ENCODE peak calls at places on chromosomes 2 and 18, in nine cellular contexts. L is psoas muscle; I is GM23248; A is right lobe of liver; N is K562; W is stomach; T is upper lobe of right lung; O is CD8-positive, alpha-beta T cell; F is GM23338. K is an unnamed sample. For H3K27me3, the result is how much of the 10 kb centered on the place peaks cover.

GRCh38 chr2:232292395-232293154 is 86.0 kb upstream of the ALPP start:
- DNase-seq in L (peak), I (peak), A (no peak), N (peak), W (peak), T (no peak), O (no peak), F (peak), K (peak)

GRCh38 chr2:8794923-8795825 is 42.2 kb downstream of the KIDINS220 start:
- DNase-seq in L (no peak), I (peak), A (no peak), N (no peak), W (no peak), T (no peak), O (no peak), F (no peak), K (no peak)

GRCh38 chr2:215705771-215706261 is 269.9 kb upstream of the FN1 start:
- DNase-seq in L (no peak), I (no peak), A (no peak), N (no peak), W (no peak), T (no peak), O (no peak), F (no peak), K (no peak)

GRCh38 chr2:11750917-11751316 is 4.5 kb downstream of the LPIN1 start:
- DNase-seq in L (no peak), I (no peak), A (no peak), N (no peak), W (no peak), T (no peak), O (no peak), F (no peak), K (no peak)

GRCh38 chr2:182868049-182868422 is 1.6 kb upstream of the FRZB start:
- DNase-seq in L (no peak), I (no peak), A (no peak), N (no peak), W (no peak), T (no peak), O (no peak), F (peak), K (no peak)

GRCh38 chr18:79856119-79857080 is 58.7 kb downstream of the KCNG2 start:
- DNase-seq in L (no peak), I (peak), A (peak), N (no peak), W (no peak), T (peak), O (no peak), F (peak), K (peak)

GRCh38 chr2:15795426-15795825 is 144.9 kb upstream of the MYCN start:
- DNase-seq in L (peak), I (no peak), A (no peak), N (no peak), W (no peak), T (no peak), O (no peak), F (no peak), K (no peak)

GRCh38 chr2:27638023-27638637 is 9.3 kb downstream of the GPN1 start:
- DNase-seq in L (no peak), I (peak), A (no peak), N (no peak), W (no peak), T (no peak), O (no peak), F (no peak), K (no peak)

GRCh38 chr2:101704046-101704466 is 6.5 kb downstream of the MAP4K4 start:
- DNase-seq in L (peak), I (peak), A (no peak), N (no peak), W (no peak), T (no peak), O (no peak), F (no peak), K (no peak)

GRCh38 chr2:36993841-36994620 is 27.7 kb upstream of the STRN start:
- DNase-seq in L (no peak), I (peak), A (no peak), N (no peak), W (no peak), T (no peak), O (no peak), F (no peak), K (no peak)

GRCh38 chr2:109098251-109098920 is 30.6 kb upstream of the SH3RF3 start:
- DNase-seq in L (no peak), I (peak), A (no peak), N (no peak), W (no peak), T (no peak), O (no peak), F (no peak), K (no peak)

GRCh38 chr2:240250985-240251847 is 110.8 kb upstream of the OTOS start:
- DNase-seq in L (peak), I (peak), A (peak), N (peak), W (peak), T (peak), O (no peak), F (peak), K (no peak)

GRCh38 chr2:108924444-108925251 is 64.4 kb downstream of the EDAR start:
- DNase-seq in L (no peak), I (no peak), A (peak), N (no peak), W (no peak), T (no peak), O (no peak), F (no peak), K (no peak)

GRCh38 chr2:226790436-226790835 is 9.2 kb downstream of the IRS1 start:
- DNase-seq in L (no peak), I (peak), A (no peak), N (no peak), W (no peak), T (no peak), O (no peak), F (no peak), K (no peak)

GRCh38 chr2:21317131-21317530 is 193.4 kb downstream of the TDRD15 start:
- DNase-seq in L (peak), I (peak), A (no peak), N (peak), W (peak), T (no peak), O (no peak), F (peak), K (peak)

GRCh38 chr2:5123597-5124196 is 568.5 kb upstream of the SOX11 start:
- DNase-seq in L (no peak), I (no peak), A (no peak), N (no peak), W (no peak), T (no peak), O (no peak), F (no peak), K (no peak)

GRCh38 chr2:113700186-113700841 is 56.1 kb downstream of the SLC35F5 start:
- DNase-seq in L (no peak), I (peak), A (no peak), N (peak), W (no peak), T (peak), O (peak), F (peak), K (peak)

GRCh38 chr2:191811807-191812602 is 34.9 kb downstream of the CAVIN2 start:
- DNase-seq in L (peak), I (peak), A (no peak), N (peak), W (peak), T (peak), O (peak), F (peak), K (peak)

GRCh38 chr2:235765181-235765820 is 271.5 kb downstream of the AGAP1 start:
- DNase-seq in L (peak), I (peak), A (no peak), N (peak), W (no peak), T (no peak), O (no peak), F (no peak), K (no peak)

GRCh38 chr2:69584127-69584889 is 59.2 kb downstream of the AAK1 start:
- DNase-seq in L (no peak), I (no peak), A (no peak), N (no peak), W (no peak), T (no peak), O (no peak), F (no peak), K (no peak)

GRCh38 chr2:108858894-108859293 is 72.3 kb downstream of the CCDC138 start:
- DNase-seq in L (no peak), I (peak), A (no peak), N (no peak), W (no peak), T (no peak), O (no peak), F (no peak), K (no peak)

GRCh38 chr18:37385846-37386435 is 179.7 kb downstream of the CELF4 start:
- DNase-seq in L (no peak), I (peak), A (no peak), N (peak), W (no peak), T (no peak), O (no peak), F (peak), K (peak)

GRCh38 chr2:233267516-233268245 is 16.2 kb downstream of the ATG16L1 start:
- DNase-seq in L (peak), I (no peak), A (no peak), N (no peak), W (peak), T (no peak), O (peak), F (no peak), K (no peak)

GRCh38 chr18:10524507-10525425 is 1.1 kb upstream of the NAPG start:
- DNase-seq in L (no peak), I (peak), A (no peak), N (no peak), W (no peak), T (no peak), O (no peak), F (no peak), K (peak)

GRCh38 chr2:103788346-103788745 is 1026.5 kb downstream of the TMEM182 start:
- DNase-seq in L (no peak), I (no peak), A (no peak), N (no peak), W (no peak), T (no peak), O (no peak), F (peak), K (no peak)

GRCh38 chr2:103792039-103792438 is 1030.2 kb downstream of the TMEM182 start:
- DNase-seq in L (no peak), I (no peak), A (no peak), N (no peak), W (no peak), T (no peak), O (no peak), F (peak), K (no peak)

GRCh38 chr2:103785432-103785831 is 1023.6 kb downstream of the TMEM182 start:
- DNase-seq in L (no peak), I (no peak), A (no peak), N (no peak), W (no peak), T (no peak), O (no peak), F (peak), K (no peak)

GRCh38 chr2:103788875-103789715 is 1027.3 kb downstream of the TMEM182 start:
- DNase-seq in L (no peak), I (peak), A (peak), N (no peak), W (no peak), T (peak), O (no peak), F (peak), K (no peak)

DNA sequence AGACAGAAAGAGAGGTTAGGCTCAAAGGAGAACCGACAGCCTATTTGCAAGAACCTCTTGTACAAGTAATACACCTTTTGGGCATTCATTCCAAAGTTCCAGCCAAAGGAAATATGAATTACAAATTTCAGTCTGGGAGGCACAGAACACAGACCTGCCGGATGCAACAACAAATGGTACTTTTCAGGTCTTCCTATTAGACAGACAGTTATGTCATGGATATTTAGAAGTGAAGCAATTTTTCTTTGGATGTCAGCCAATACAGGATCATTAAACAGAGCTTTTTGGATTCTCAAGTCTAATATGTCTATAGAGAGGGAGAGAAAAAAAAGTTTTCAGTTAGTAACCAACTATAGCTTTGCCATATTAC is 1027.9 kb downstream of the TMEM182 start:
- DNase-seq in L (no peak), I (no peak), A (no peak), N (no peak), W (no peak), T (no peak), O (no peak), F (no peak), K (no peak)
- H3K27me3 ChIP-seq in L (under half), I (under half), A (under half), N (under half), W (under half), T (under half), O (under half), F (half or more), K (under half)

DNA sequence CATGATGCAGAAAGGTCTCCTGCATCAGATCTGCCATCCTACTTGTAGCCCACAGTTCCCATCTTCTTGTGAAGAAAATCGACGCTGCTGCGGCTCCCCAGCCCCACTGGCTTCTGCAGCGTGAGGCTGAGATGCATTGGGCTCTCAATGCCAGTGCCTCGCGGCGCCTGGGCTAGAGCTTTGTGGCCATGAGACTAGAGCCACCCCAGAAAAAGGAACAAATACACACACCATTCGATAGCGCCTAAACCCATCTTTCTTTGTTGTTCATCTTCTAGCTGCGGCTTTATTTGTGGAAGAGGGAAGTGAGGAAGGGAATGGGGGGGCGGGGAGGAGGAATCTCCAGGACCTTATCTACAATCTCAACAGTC is 2.7 kb downstream of the NOL4 start:
- DNase-seq in L (no peak), I (peak), A (no peak), N (no peak), W (no peak), T (no peak), O (no peak), F (peak), K (no peak)
- H3K27me3 ChIP-seq in L (under half), I (half or more), A (under half), N (under half), W (under half), T (half or more), O (under half), F (half or more), K (under half)

DNA sequence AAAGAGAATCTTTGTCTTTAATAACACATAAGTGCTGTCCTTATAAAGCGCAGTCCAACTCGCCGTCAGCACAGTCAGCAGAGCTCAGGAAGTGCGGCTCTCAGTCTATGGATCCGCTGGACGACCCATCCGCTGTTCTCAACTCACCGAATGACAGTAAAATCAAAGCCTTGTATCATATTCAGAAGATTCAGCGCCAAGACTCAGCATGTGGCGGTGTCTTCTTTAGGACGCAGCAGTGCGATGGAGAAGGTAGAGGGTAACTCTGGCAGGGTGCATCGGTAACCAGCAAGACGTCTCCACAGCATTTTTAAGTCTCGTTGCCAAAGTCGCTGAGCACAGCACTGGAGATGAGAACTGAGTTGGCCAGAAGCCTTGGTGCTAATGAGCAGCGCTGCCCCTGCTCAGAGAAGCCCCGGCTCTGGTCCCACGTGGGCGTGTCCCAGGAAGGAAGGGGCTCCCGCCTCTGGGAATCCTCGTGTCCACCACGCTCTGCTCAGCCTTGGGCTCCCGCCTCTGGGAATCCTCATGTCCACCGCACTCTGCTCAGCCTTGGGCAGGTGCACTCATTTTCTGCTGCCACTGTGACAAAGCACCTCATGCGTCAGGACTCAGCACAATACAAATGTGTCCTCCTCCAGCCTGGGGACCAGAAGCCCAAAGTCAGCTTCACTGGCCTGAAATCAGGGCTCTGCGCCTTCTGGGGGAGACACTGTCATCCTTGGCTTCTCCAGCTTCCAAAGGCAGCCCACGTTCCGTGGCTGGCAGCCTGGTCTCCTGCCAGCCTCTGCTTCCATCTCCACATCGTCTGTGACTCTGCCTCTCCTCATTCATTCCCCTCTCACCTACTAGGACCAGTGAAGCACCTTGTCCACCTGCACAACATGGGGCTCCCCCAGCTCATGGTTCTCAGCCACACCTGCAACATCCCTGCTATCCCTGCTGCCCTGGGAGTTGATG is 238.0 kb upstream of the SALL3 start:
- DNase-seq in L (no peak), I (no peak), A (no peak), N (no peak), W (peak), T (no peak), O (no peak), F (no peak), K (no peak)
- H3K27me3 ChIP-seq in L (under half), I (under half), A (under half), N (under half), W (under half), T (under half), O (under half), F (under half), K (under half)

GRCh38 chr2:230172852-230173251 is 46.9 kb downstream of the SP110 start:
- DNase-seq in L (no peak), I (no peak), A (no peak), N (no peak), W (no peak), T (no peak), O (no peak), F (no peak), K (no peak)
- H3K27me3 ChIP-seq in L (under half), I (under half), A (under half), N (under half), W (under half), T (under half), O (under half), F (under half), K (under half)

GRCh38 chr2:100182494-100183355 is 40.3 kb upstream of the AFF3 start:
- DNase-seq in L (no peak), I (peak), A (no peak), N (no peak), W (no peak), T (peak), O (no peak), F (peak), K (peak)

GRCh38 chr2:100185105-100185504 is 42.7 kb upstream of the AFF3 start:
- DNase-seq in L (no peak), I (peak), A (no peak), N (no peak), W (no peak), T (no peak), O (no peak), F (no peak), K (no peak)

GRCh38 chr2:100184055-100184737 is 41.8 kb upstream of the AFF3 start:
- DNase-seq in L (no peak), I (no peak), A (no peak), N (no peak), W (no peak), T (no peak), O (no peak), F (no peak), K (no peak)

GRCh38 chr2:100186126-100186525 is 43.7 kb upstream of the AFF3 start:
- DNase-seq in L (no peak), I (no peak), A (no peak), N (no peak), W (no peak), T (peak), O (no peak), F (no peak), K (no peak)

GRCh38 chr2:100185516-100185915 is 43.1 kb upstream of the AFF3 start:
- DNase-seq in L (no peak), I (no peak), A (no peak), N (no peak), W (no peak), T (no peak), O (no peak), F (no peak), K (no peak)
- H3K27me3 ChIP-seq in L (under half), I (under half), A (under half), N (under half), W (under half), T (under half), O (under half), F (under half), K (under half)

GRCh38 chr2:219026946-219027345 is 14.4 kb downstream of the CFAP65 start:
- DNase-seq in L (no peak), I (no peak), A (no peak), N (no peak), W (no peak), T (no peak), O (no peak), F (no peak), K (no peak)
- H3K27me3 ChIP-seq in L (under half), I (under half), A (under half), N (under half), W (under half), T (under half), O (under half), F (under half), K (under half)

K was measured in Karpas-422.